ENCODE peak calls at places on chromosomes 16 and 17, in ten cellular contexts. P is left lung, T is AG04450, Z is activated B cell treated with CpG ODN at 0.5 μM for 24 hours, N is fibroblast of villous mesenchyme, M is fibroblast of the aortic adventitia, D is fibroblast of pulmonary artery, J is epithelial cell of esophagus, L is foreskin fibroblast, W is psoas muscle. E is an unnamed sample.

GRCh38 chr16:30570621-30571443 is 682 bp downstream of the ZNF688 start:
- DNase-seq in J (peak; percentile 32), N (peak; percentile 40), D (peak; percentile 50), T (no peak), L (no peak), M (peak; percentile 25), P (no peak), W (peak; percentile 33), Z (no peak), E (no peak)

GRCh38 chr17:77696720-77697460 is 261.6 kb upstream of the TNRC6C start:
- DNase-seq in D (no peak), L (no peak), W (no peak), Z (no peak), P (no peak), T (no peak), J (no peak), N (no peak), M (no peak), E (no peak)

GRCh38 chr17:77822302-77823030 is 136.0 kb upstream of the TNRC6C start:
- DNase-seq in L (no peak), M (peak; percentile 76), T (no peak), Z (no peak), D (peak; percentile 29), W (peak; percentile 59), N (no peak), P (peak; percentile 49), J (no peak), E (no peak)

GRCh38 chr17:44473367-44473766 is 29.8 kb downstream of the GPATCH8 start:
- DNase-seq in T (no peak), N (no peak), D (no peak), P (no peak), Z (no peak), J (no peak), M (peak; percentile 2), W (no peak), L (no peak), E (no peak)

GRCh38 chr17:69578385-69578936 is 164.0 kb downstream of the MAP2K6 start:
- DNase-seq in D (no peak), J (no peak), W (no peak), Z (no peak), N (no peak), M (no peak), T (no peak), P (no peak), L (no peak), E (no peak)

GRCh38 chr16:72291531-72291981 is 119.6 kb upstream of the PMFBP1 start:
- DNase-seq in N (peak; percentile 93), Z (no peak), P (no peak), D (peak; percentile 95), M (peak; percentile 95), T (peak; percentile 70), W (no peak), L (peak; percentile 86), J (peak; percentile 85), E (no peak)

GRCh38 chr17:40951011-40951622 is 13.7 kb upstream of the KRT23 start:
- DNase-seq in Z (no peak), L (no peak), D (no peak), P (no peak), N (no peak), W (no peak), T (no peak), M (no peak), J (no peak), E (no peak)

GRCh38 chr16:71249399-71249798 is 18.9 kb upstream of the HYDIN start:
- DNase-seq in Z (no peak), W (no peak), L (no peak), J (no peak), M (no peak), N (no peak), D (no peak), T (no peak), P (no peak), E (no peak)

GRCh38 chr16:12805091-12805490 is 1.4 kb upstream of the CPPED1 start:
- DNase-seq in J (no peak), D (no peak), N (no peak), W (no peak), T (no peak), L (no peak), P (no peak), Z (no peak), M (no peak), E (no peak)

GRCh38 chr17:68460096-68460495 is 2.8 kb upstream of the WIPI1 start:
- DNase-seq in N (no peak), P (no peak), D (no peak), M (no peak), W (no peak), L (no peak), J (no peak), T (no peak), Z (no peak), E (no peak)

GRCh38 chr17:51640108-51640622 is 379.8 kb downstream of the UTP18 start:
- DNase-seq in M (no peak), L (no peak), Z (no peak), J (peak; percentile 67), N (no peak), W (no peak), D (no peak), P (no peak), T (no peak), E (no peak)

GRCh38 chr16:49745434-49745833 is 110.5 kb downstream of the ZNF423 start:
- DNase-seq in T (no peak), M (no peak), Z (no peak), P (no peak), L (no peak), J (no peak), W (no peak), N (no peak), D (no peak), E (no peak)

DNA sequence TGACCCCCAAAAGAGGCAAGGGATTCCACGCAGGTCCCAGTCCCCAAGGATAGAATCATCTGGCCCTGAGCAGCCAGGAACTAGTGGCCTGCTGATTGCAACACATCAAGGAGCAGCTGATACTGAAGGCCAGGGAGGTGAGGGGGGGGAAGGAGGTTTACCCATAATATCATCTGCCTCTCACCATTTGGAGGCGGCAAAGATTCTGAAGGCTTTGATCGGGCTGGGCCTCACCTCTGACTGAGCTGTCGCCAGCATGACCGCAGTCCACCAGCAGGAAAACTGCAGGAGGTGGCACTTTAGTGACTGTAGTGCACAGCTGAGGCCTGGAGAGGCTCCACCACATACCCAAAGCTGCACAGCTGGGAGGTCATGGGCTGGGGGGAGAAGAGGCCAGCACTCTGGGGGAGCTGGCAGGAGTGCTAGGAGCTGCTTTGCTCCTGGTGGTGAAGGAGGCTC is 20.5 kb upstream of the ITGA3 start:
- DNase-seq in M (no peak), Z (no peak), N (peak; percentile 51), L (no peak), P (no peak), W (no peak), J (no peak), T (no peak), D (no peak), E (no peak)
- TF ChIP-seq CTCF in M (no peak), Z (no peak), N (no peak), L (no peak), P (no peak), W (no peak), J (no peak), T (peak; percentile 8), D (no peak), E (no peak)

GRCh38 chr16:88784856-88785105 is 239 bp downstream of the PIEZO1 start:
- DNase-seq in D (no peak), J (no peak), Z (no peak), N (no peak), L (no peak), M (no peak), T (no peak), W (no peak), P (no peak), E (no peak)

GRCh38 chr16:88783391-88784073 is 1.5 kb downstream of the PIEZO1 start:
- DNase-seq in P (peak; percentile 77), L (no peak), N (peak; percentile 75), D (no peak), M (peak; percentile 30), T (no peak), W (no peak), Z (no peak), J (no peak), E (no peak)

GRCh38 chr16:88785106-88785924 is at the start of gene PIEZO1:
- DNase-seq in W (peak; percentile 81), P (peak; percentile 97), D (peak; percentile 63), J (peak; percentile 68), L (peak; percentile 53), N (peak; percentile 72), T (no peak), M (peak; percentile 62), Z (peak; percentile 78), E (no peak)

GRCh38 chr16:88782454-88783390 is 2.3 kb downstream of the PIEZO1 start:
- DNase-seq in T (no peak), J (peak; percentile 94), W (no peak), L (peak; percentile 86), N (peak; percentile 59), D (no peak), M (peak; percentile 70), P (peak; percentile 82), Z (no peak), E (no peak)

GRCh38 chr16:88784074-88784855 is 755 bp downstream of the PIEZO1 start:
- DNase-seq in P (peak; percentile 89), Z (peak; percentile 57), J (peak; percentile 83), D (peak; percentile 83), M (peak; percentile 85), W (peak; percentile 77), N (peak; percentile 88), T (no peak), L (peak; percentile 75), E (peak; percentile 62)
- TF ChIP-seq CTCF in P (peak; percentile 43), Z (no peak), J (peak; percentile 53), D (peak; percentile 52), M (peak; percentile 79), W (peak; percentile 44), N (peak; percentile 68), T (peak; percentile 66), L (peak; percentile 59), E (peak; percentile 55)

DNA sequence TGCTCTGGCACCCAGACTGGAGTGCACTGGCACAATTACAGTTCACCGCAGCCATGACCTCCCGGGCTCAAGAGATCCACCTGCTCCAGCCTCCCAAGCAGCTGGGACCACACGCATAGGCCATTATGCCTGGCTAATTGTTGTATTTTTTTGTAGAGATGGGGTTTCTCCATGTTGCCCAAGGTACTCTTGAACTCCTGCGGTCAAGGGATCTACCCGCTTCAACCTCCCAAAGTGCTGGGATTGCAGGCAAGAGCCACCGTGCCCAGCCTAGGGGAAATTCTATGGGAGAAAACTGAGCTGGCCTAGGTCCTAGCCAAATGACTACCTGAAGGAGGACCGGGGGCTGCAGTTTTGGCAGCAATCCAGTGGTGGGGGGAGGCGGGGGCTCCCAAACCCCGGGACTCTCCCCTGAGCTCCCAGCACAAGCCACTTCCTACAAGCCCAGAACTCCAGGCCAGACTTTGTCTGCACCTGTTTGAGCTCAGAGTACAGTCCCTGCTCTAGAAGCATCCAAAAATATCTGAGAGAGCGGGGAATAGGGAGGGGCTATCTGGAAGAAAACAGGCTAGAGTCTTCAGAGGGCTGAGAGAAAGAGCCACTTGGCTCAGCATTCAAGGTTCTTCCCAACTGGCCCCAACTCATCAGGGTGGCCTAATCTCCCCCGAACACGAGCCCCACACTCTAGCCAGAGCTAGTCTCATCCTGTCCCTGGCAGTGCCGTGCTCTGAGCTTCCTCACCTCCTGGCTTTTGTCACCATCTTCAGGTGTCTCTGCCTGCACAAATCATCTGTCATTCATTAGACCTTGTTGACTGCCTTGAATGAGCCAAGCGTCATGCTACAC is 9.1 kb downstream of the SRL start:
- DNase-seq in Z (no peak), T (no peak), D (no peak), J (no peak), L (no peak), N (no peak), W (peak; percentile 43), P (no peak), M (no peak), E (no peak)
- TF ChIP-seq CTCF in Z (no peak), T (no peak), D (no peak), J (peak; percentile 6), L (no peak), N (no peak), W (no peak), P (no peak), M (no peak), E (no peak)

GRCh38 chr17:81097134-81097942 is 62.4 kb downstream of the BAIAP2 start:
- DNase-seq in M (peak; percentile 78), N (peak; percentile 88), J (peak; percentile 82), D (peak; percentile 83), W (peak; percentile 87), T (peak; percentile 63), L (peak; percentile 81), Z (no peak), P (peak; percentile 90), E (peak; percentile 43)
- TF ChIP-seq CTCF in M (peak; percentile 64), N (peak; percentile 73), J (peak; percentile 50), D (peak; percentile 55), W (peak; percentile 59), T (peak; percentile 78), L (peak; percentile 70), Z (no peak), P (peak; percentile 53), E (peak; percentile 63)

E was measured in progenitor cell of endocrine pancreas.